ENCODE peak calls at places on chromosomes 11 and 22, in six cellular contexts. One of them, this sample, is unnamed.

GRCh38 chr11:73478737-73479347 is 102.6 kb downstream of the RELT start:
- DNase-seq in left ventricle myocardium inferior: no peak
- DNase-seq in AG04450: no peak
- DNase-seq in tibial nerve: no peak
- DNase-seq in colonic mucosa: no peak
- DNase-seq in cardiac muscle cell: peak; percentile 54
- DNase-seq in this sample: no peak

GRCh38 chr22:37822079-37822833 is 926 bp upstream of the GALR3 start:
- DNase-seq in left ventricle myocardium inferior: no peak
- DNase-seq in tibial nerve: no peak
- DNase-seq in cardiac muscle cell: no peak
- DNase-seq in colonic mucosa: no peak
- DNase-seq in AG04450: no peak
- DNase-seq in this sample: no peak

GRCh38 chr11:108891909-108892511 is 227.1 kb downstream of the DDX10 start:
- DNase-seq in cardiac muscle cell: no peak
- DNase-seq in tibial nerve: no peak
- DNase-seq in left ventricle myocardium inferior: no peak
- DNase-seq in AG04450: no peak
- DNase-seq in colonic mucosa: no peak
- DNase-seq in this sample: no peak

GRCh38 chr22:19656541-19657251 is 57.6 kb upstream of the SEPTIN5 start:
- DNase-seq in cardiac muscle cell: no peak
- DNase-seq in colonic mucosa: no peak
- DNase-seq in tibial nerve: no peak
- DNase-seq in left ventricle myocardium inferior: no peak
- DNase-seq in AG04450: no peak
- DNase-seq in this sample: no peak

GRCh38 chr11:2173150-2173693 is 1.6 kb upstream of the TH start:
- DNase-seq in colonic mucosa: no peak
- DNase-seq in left ventricle myocardium inferior: no peak
- DNase-seq in AG04450: no peak
- DNase-seq in cardiac muscle cell: no peak
- DNase-seq in tibial nerve: no peak
- DNase-seq in this sample: no peak

GRCh38 chr11:67071420-67072284 is 15.0 kb downstream of the RHOD start:
- DNase-seq in colonic mucosa: peak; percentile 88
- DNase-seq in left ventricle myocardium inferior: peak; percentile 80
- DNase-seq in tibial nerve: peak; percentile 74
- DNase-seq in cardiac muscle cell: peak; percentile 81
- DNase-seq in AG04450: no peak
- DNase-seq in this sample: peak; percentile 68

GRCh38 chr11:13114566-13115465 is 105.7 kb downstream of the RASSF10 start:
- DNase-seq in AG04450: no peak
- DNase-seq in tibial nerve: no peak
- DNase-seq in cardiac muscle cell: no peak
- DNase-seq in left ventricle myocardium inferior: no peak
- DNase-seq in colonic mucosa: no peak
- DNase-seq in this sample: no peak

GRCh38 chr22:34370711-34371110 is 450.4 kb upstream of the LARGE1 start:
- DNase-seq in tibial nerve: no peak
- DNase-seq in AG04450: no peak
- DNase-seq in left ventricle myocardium inferior: no peak
- DNase-seq in cardiac muscle cell: no peak
- DNase-seq in colonic mucosa: no peak
- DNase-seq in this sample: no peak

GRCh38 chr11:46451759-46452158 is 60.2 kb upstream of the CHRM4 start:
- DNase-seq in AG04450: no peak
- DNase-seq in cardiac muscle cell: no peak
- DNase-seq in left ventricle myocardium inferior: no peak
- DNase-seq in colonic mucosa: no peak
- DNase-seq in tibial nerve: no peak
- DNase-seq in this sample: no peak

GRCh38 chr11:73431431-73431830 is 55.2 kb downstream of the RELT start:
- DNase-seq in tibial nerve: no peak
- DNase-seq in cardiac muscle cell: no peak
- DNase-seq in AG04450: no peak
- DNase-seq in colonic mucosa: no peak
- DNase-seq in left ventricle myocardium inferior: no peak
- DNase-seq in this sample: no peak

GRCh38 chr22:50007057-50007511 is 5.5 kb downstream of the IL17REL start:
- DNase-seq in tibial nerve: no peak
- DNase-seq in AG04450: no peak
- DNase-seq in cardiac muscle cell: no peak
- DNase-seq in left ventricle myocardium inferior: no peak
- DNase-seq in colonic mucosa: no peak
- DNase-seq in this sample: no peak

GRCh38 chr11:126948563-126948962 is 52.0 kb downstream of the KIRREL3 start:
- DNase-seq in AG04450: no peak
- DNase-seq in tibial nerve: no peak
- DNase-seq in cardiac muscle cell: no peak
- DNase-seq in colonic mucosa: no peak
- DNase-seq in left ventricle myocardium inferior: no peak
- DNase-seq in this sample: no peak

GRCh38 chr11:35649984-35650383 is 12.6 kb upstream of the TRIM44 start:
- DNase-seq in cardiac muscle cell: peak; percentile 32
- DNase-seq in AG04450: no peak
- DNase-seq in tibial nerve: no peak
- DNase-seq in left ventricle myocardium inferior: no peak
- DNase-seq in colonic mucosa: no peak
- DNase-seq in this sample: no peak

GRCh38 chr22:19118601-19118880 is 3.7 kb downstream of the DGCR2 start:
- DNase-seq in left ventricle myocardium inferior: no peak
- DNase-seq in tibial nerve: no peak
- DNase-seq in colonic mucosa: no peak
- DNase-seq in AG04450: no peak
- DNase-seq in cardiac muscle cell: no peak
- DNase-seq in this sample: no peak

GRCh38 chr11:114134870-114135269 is 75.4 kb downstream of the ZBTB16 start:
- DNase-seq in AG04450: no peak
- DNase-seq in tibial nerve: no peak
- DNase-seq in left ventricle myocardium inferior: no peak
- DNase-seq in cardiac muscle cell: peak; percentile 96
- DNase-seq in colonic mucosa: no peak
- DNase-seq in this sample: no peak

GRCh38 chr11:47355283-47356128 is 3.0 kb upstream of the MYBPC3 start:
- DNase-seq in left ventricle myocardium inferior: peak; percentile 96
- DNase-seq in tibial nerve: peak; percentile 92
- DNase-seq in colonic mucosa: peak; percentile 99
- DNase-seq in cardiac muscle cell: peak; percentile 95
- DNase-seq in AG04450: peak; percentile 74
- DNase-seq in this sample: no peak

GRCh38 chr11:30333405-30333804 is 10.5 kb downstream of the ARL14EP start:
- DNase-seq in colonic mucosa: no peak
- DNase-seq in cardiac muscle cell: no peak
- DNase-seq in tibial nerve: no peak
- DNase-seq in left ventricle myocardium inferior: no peak
- DNase-seq in AG04450: no peak
- DNase-seq in this sample: no peak

GRCh38 chr11:67996622-67997459 is 7.1 kb downstream of the UNC93B1 start:
- DNase-seq in cardiac muscle cell: peak; percentile 54
- DNase-seq in tibial nerve: peak; percentile 62
- DNase-seq in left ventricle myocardium inferior: peak; percentile 58
- DNase-seq in colonic mucosa: peak; percentile 96
- DNase-seq in AG04450: no peak
- DNase-seq in this sample: peak; percentile 17

GRCh38 chr22:38758276-38758945 is 2.6 kb upstream of the SUN2 start:
- DNase-seq in left ventricle myocardium inferior: no peak
- DNase-seq in cardiac muscle cell: no peak
- DNase-seq in tibial nerve: no peak
- DNase-seq in AG04450: no peak
- DNase-seq in colonic mucosa: no peak
- DNase-seq in this sample: peak; percentile 78

GRCh38 chr11:134359646-134360045 is 27.9 kb downstream of the GLB1L2 start:
- DNase-seq in cardiac muscle cell: no peak
- DNase-seq in left ventricle myocardium inferior: no peak
- DNase-seq in tibial nerve: no peak
- DNase-seq in AG04450: no peak
- DNase-seq in colonic mucosa: no peak
- DNase-seq in this sample: no peak

GRCh38 chr11:117826360-117826635 is 1.8 kb upstream of the FXYD2 start:
- DNase-seq in left ventricle myocardium inferior: no peak
- DNase-seq in colonic mucosa: no peak
- DNase-seq in AG04450: no peak
- DNase-seq in cardiac muscle cell: no peak
- DNase-seq in tibial nerve: no peak
- DNase-seq in this sample: no peak

GRCh38 chr11:117823294-117823940 is 1.1 kb downstream of the FXYD2 start:
- DNase-seq in tibial nerve: no peak
- DNase-seq in AG04450: no peak
- DNase-seq in cardiac muscle cell: peak; percentile 29
- DNase-seq in colonic mucosa: no peak
- DNase-seq in left ventricle myocardium inferior: no peak
- DNase-seq in this sample: peak; percentile 38

GRCh38 chr11:117825538-117826359 is 1.2 kb upstream of the FXYD2 start:
- DNase-seq in left ventricle myocardium inferior: no peak
- DNase-seq in tibial nerve: no peak
- DNase-seq in cardiac muscle cell: no peak
- DNase-seq in colonic mucosa: no peak
- DNase-seq in AG04450: no peak
- DNase-seq in this sample: no peak

GRCh38 chr11:117823941-117824420 is 563 bp downstream of the FXYD2 start:
- DNase-seq in tibial nerve: peak; percentile 19
- DNase-seq in AG04450: no peak
- DNase-seq in left ventricle myocardium inferior: peak; percentile 88
- DNase-seq in colonic mucosa: peak; percentile 49
- DNase-seq in cardiac muscle cell: peak; percentile 80
- DNase-seq in this sample: no peak

DNA sequence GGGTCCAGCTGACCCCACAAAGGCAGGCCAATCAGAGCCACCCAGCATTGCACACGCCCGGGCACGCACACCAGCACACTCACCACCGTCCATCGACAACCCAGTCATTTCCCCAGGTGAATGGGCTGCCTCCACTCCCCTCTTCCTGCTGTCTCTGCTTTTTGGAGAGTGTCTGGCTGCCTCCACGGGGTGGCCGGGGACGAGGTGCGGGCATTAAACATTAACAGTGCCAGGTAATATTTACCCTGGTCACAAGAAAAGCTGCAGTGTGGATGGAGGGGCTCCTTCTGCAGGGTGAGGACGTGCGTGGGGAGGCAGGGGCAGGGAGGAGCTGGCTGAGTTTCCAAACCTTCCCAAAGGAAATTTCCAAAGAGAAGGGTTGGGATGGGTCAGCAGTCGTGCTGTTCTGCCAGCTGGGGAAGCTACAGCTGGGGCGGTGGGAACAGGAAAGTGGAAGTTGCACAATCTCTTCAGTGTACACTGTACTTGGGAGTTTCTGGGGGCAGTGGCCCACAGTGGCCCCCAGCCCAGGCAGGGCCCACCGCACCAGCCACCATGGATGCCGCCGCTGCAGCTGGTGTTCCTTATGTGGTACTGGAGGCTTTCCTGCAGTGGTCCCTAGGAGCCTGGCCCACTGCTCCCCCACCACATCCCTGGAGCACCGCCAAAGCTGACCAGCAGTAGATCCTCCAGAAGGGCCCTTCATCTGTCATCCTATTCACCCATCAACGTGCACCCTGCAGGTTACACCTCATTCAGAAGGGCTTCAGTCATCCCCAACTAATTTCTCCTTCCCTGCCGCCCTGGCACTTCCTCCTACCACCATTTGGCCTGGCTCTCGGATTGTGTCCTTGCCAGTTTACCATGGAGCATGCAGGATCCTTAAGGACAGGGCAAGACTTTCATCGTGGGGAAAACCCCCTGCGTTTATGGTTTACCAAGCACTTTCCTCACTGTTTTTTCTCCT is at the start of gene FXYD2:
- DNase-seq in cardiac muscle cell: peak; percentile 69
- DNase-seq in left ventricle myocardium inferior: peak; percentile 74
- DNase-seq in colonic mucosa: no peak
- DNase-seq in AG04450: no peak
- DNase-seq in tibial nerve: peak; percentile 28
- DNase-seq in this sample: no peak
- H3K4me3 ChIP-seq in cardiac muscle cell: no peak within 1 kb of the TSS
- H3K4me3 ChIP-seq in left ventricle myocardium inferior: peak within 1 kb of the TSS; percentile 13
- H3K4me3 ChIP-seq in colonic mucosa: no peak within 1 kb of the TSS
- H3K4me3 ChIP-seq in AG04450: no peak within 1 kb of the TSS
- H3K4me3 ChIP-seq in tibial nerve: no peak within 1 kb of the TSS
- H3K4me3 ChIP-seq in this sample: no peak within 1 kb of the TSS

DNA sequence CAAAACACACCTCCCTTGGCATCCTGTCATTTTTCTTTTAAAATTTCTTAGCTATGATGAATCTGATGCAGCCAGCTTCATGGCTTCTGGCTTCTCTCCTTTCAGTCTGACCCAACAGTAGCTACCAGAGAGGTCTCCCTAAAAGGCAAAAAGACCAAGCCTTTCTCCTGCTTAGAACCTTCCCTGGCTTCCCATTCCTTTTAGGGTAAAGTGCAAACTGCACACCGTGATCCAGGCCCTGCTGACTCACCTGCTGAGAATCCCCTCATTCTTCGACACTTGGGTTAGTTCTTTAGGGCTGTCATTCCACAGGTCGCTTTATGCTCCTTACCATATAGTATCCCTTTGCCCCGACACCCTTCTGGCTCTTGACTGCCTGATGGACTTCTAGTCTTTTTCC is 362.4 kb downstream of the MIAT start:
- DNase-seq in colonic mucosa: no peak
- DNase-seq in AG04450: no peak
- DNase-seq in cardiac muscle cell: no peak
- DNase-seq in tibial nerve: no peak
- DNase-seq in left ventricle myocardium inferior: no peak
- DNase-seq in this sample: no peak
- H3K27ac ChIP-seq in colonic mucosa: no peak overlapping the region
- H3K27ac ChIP-seq in AG04450: no peak overlapping the region
- H3K27ac ChIP-seq in cardiac muscle cell: no peak overlapping the region
- H3K27ac ChIP-seq in tibial nerve: no peak overlapping the region
- H3K27ac ChIP-seq in left ventricle myocardium inferior: no peak overlapping the region
- H3K27ac ChIP-seq in this sample: no peak overlapping the region

GRCh38 chr11:37724305-37724704 is 1126.3 kb upstream of the RAG2 start:
- DNase-seq in AG04450: no peak
- DNase-seq in colonic mucosa: no peak
- DNase-seq in cardiac muscle cell: no peak
- DNase-seq in left ventricle myocardium inferior: no peak
- DNase-seq in tibial nerve: no peak
- DNase-seq in this sample: no peak

GRCh38 chr11:37721485-37721884 is 1123.4 kb upstream of the RAG2 start:
- DNase-seq in AG04450: no peak
- DNase-seq in cardiac muscle cell: peak; percentile 3
- DNase-seq in tibial nerve: no peak
- DNase-seq in left ventricle myocardium inferior: no peak
- DNase-seq in colonic mucosa: no peak
- DNase-seq in this sample: no peak

GRCh38 chr11:37718431-37718999 is 1120.5 kb upstream of the RAG2 start:
- DNase-seq in tibial nerve: no peak
- DNase-seq in AG04450: no peak
- DNase-seq in colonic mucosa: no peak
- DNase-seq in left ventricle myocardium inferior: no peak
- DNase-seq in cardiac muscle cell: peak; percentile 16
- DNase-seq in this sample: no peak
- H3K27me3 ChIP-seq in tibial nerve: no peaks in the 10 kb centered on the region
- H3K27me3 ChIP-seq in AG04450: no peaks in the 10 kb centered on the region
- H3K27me3 ChIP-seq in colonic mucosa: no peaks in the 10 kb centered on the region
- H3K27me3 ChIP-seq in left ventricle myocardium inferior: no peaks in the 10 kb centered on the region
- H3K27me3 ChIP-seq in cardiac muscle cell: no peaks in the 10 kb centered on the region
- H3K27me3 ChIP-seq in this sample: no peaks in the 10 kb centered on the region

DNA sequence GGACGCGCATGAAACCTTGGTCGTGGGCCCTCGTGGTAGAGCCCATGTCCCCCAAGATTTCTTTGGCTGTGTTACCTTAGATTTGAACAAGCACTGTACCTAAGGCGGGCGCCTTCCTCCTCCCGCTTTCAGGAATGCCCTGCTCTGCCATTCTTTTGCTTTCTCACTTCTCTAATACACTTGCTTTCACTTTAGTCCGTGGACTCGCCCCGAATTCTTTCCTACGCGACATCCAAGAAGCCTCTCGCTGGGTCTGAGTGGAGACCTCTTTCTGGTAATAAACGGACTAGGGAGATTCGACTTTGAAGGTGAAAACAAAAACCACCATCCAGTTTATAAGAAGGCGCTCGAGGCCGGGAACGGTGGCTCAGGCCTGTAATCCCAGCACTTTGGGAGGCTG is 1.2 kb upstream of the NUP50 start:
- DNase-seq in cardiac muscle cell: no peak
- DNase-seq in AG04450: no peak
- DNase-seq in colonic mucosa: peak; percentile 22
- DNase-seq in left ventricle myocardium inferior: no peak
- DNase-seq in tibial nerve: no peak
- DNase-seq in this sample: no peak
- H3K4me3 ChIP-seq in cardiac muscle cell: peak overlapping the region; percentile 79
- H3K4me3 ChIP-seq in AG04450: peak overlapping the region; percentile 88
- H3K4me3 ChIP-seq in colonic mucosa: peak overlapping the region; percentile 90
- H3K4me3 ChIP-seq in left ventricle myocardium inferior: peak overlapping the region; percentile 84
- H3K4me3 ChIP-seq in tibial nerve: no peak overlapping the region
- H3K4me3 ChIP-seq in this sample: peak overlapping the region; percentile 81

This sample was measured in naive thymus-derived CD4-positive, alpha-beta T cell.